ENCODE peak calls at places on chromosomes 3 and 15, in five cellular contexts. W is A673; B is lung; K is CD4-positive, CD25-positive, alpha-beta regulatory T cell; N is right atrium auricular region. M is an unnamed sample.

GRCh38 chr3:43346990-43347749 is 60.8 kb downstream of the SNRK start:
- DNase-seq in W (no peak), B (no peak), K (peak; percentile 84), N (no peak), M (peak; percentile 37)

GRCh38 chr3:44464509-44464908 is 13.0 kb downstream of the ZNF445 start:
- DNase-seq in W (no peak), B (no peak), K (no peak), N (no peak), M (no peak)

GRCh38 chr3:14441920-14442300 is 39.5 kb downstream of the SLC6A6 start:
- DNase-seq in W (no peak), B (no peak), K (no peak), N (no peak), M (no peak)

GRCh38 chr3:53823956-53824320 is 22.3 kb downstream of the CHDH start:
- DNase-seq in W (no peak), B (no peak), K (no peak), N (no peak), M (no peak)

GRCh38 chr3:145898487-145898886 is 262.5 kb downstream of the PLOD2 start:
- DNase-seq in W (no peak), B (no peak), K (no peak), N (no peak), M (no peak)

GRCh38 chr3:101026244-101026643 is 33.0 kb upstream of the ABI3BP start:
- DNase-seq in W (no peak), B (no peak), K (no peak), N (no peak), M (no peak)

GRCh38 chr3:142270407-142270806 is 45.0 kb upstream of the GK5 start:
- DNase-seq in W (no peak), B (no peak), K (peak; percentile 87), N (no peak), M (no peak)

GRCh38 chr3:128764863-128765262 is 38.9 kb downstream of the RAB7A start:
- DNase-seq in W (no peak), B (no peak), K (no peak), N (no peak), M (no peak)

GRCh38 chr3:143222505-143222904 is 102.9 kb downstream of the CHST2 start:
- DNase-seq in W (no peak), B (no peak), K (no peak), N (no peak), M (no peak)

GRCh38 chr15:97091093-97091492 is 760.6 kb downstream of the NR2F2 start:
- DNase-seq in W (no peak), B (no peak), K (no peak), N (no peak), M (no peak)

GRCh38 chr15:87287156-87287555 is 969.4 kb downstream of the NTRK3 start:
- DNase-seq in W (no peak), B (no peak), K (no peak), N (no peak), M (no peak)

GRCh38 chr3:72655151-72655551 is 193.1 kb downstream of the SHQ1 start:
- DNase-seq in W (no peak), B (no peak), K (no peak), N (no peak), M (no peak)

GRCh38 chr3:16482770-16483531 is 30.5 kb downstream of the RFTN1 start:
- DNase-seq in W (no peak), B (peak; percentile 66), K (peak; percentile 85), N (no peak), M (no peak)

GRCh38 chr3:149658444-149659172 is 783 bp upstream of the WWTR1 start:
- DNase-seq in W (peak; percentile 86), B (peak; percentile 76), K (peak; percentile 34), N (peak; percentile 88), M (peak; percentile 7)

GRCh38 chr3:193732391-193732790 is 139.4 kb downstream of the OPA1 start:
- DNase-seq in W (no peak), B (no peak), K (no peak), N (no peak), M (no peak)

GRCh38 chr15:45320581-45320980 is 57.8 kb downstream of the GATM start:
- DNase-seq in W (no peak), B (no peak), K (no peak), N (no peak), M (no peak)

GRCh38 chr15:101206173-101206572 is 45.7 kb downstream of the CHSY1 start:
- DNase-seq in W (no peak), B (no peak), K (peak; percentile 70), N (peak; percentile 70), M (peak; percentile 12)

DNA sequence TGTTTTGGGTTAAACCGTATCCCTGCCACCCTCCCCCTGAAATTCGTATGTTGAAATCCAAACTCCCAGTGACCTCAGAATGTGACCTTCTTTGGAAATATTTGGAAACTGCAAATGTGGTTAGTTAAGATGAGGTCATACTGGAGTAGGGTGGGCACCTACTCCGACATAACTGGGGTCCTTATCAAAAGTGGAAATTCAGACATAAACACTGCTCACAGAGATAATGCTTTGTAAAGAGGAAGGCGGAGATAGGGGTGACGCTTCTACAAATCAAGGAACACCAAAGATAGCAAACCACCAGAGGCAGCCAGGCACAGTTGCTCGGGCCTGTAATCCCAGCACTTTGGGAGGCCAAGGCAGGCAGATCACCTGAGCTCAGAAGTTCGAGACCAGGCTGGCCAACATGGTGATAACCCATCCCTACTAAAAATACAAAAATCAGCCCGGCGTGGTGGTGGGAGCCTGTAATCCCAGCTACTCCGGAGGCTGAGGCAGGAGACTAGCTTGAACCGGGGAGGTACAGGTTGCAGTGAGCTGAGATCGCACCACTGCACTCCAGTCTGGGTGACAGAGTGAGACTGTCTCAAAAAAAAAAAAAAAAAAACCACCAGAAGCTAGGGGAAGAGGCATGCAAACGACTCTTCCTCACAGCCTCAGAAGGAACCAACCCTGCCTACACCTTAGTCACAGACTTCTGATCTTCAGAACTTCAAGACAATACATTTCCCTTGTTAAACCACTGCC is 51.1 kb upstream of the CHD2 start:
- DNase-seq in W (no peak), B (no peak), K (peak; percentile 83), N (no peak), M (peak; percentile 29)
- H3K4me1 ChIP-seq in W (peaks cover 23% of the 10 kb centered on the region), B (peaks cover 2% of the 10 kb centered on the region), K (peaks cover 17% of the 10 kb centered on the region), N (no peaks in the 10 kb centered on the region), M (peaks cover 24% of the 10 kb centered on the region)

GRCh38 chr15:51802593-51802992 is 26.9 kb upstream of the TMOD3 start:
- DNase-seq in W (no peak), B (no peak), K (no peak), N (no peak), M (no peak)
- H3K4me1 ChIP-seq in W (no peaks in the 10 kb centered on the region), B (peaks cover 4% of the 10 kb centered on the region), K (no peaks in the 10 kb centered on the region), N (no peaks in the 10 kb centered on the region), M (no peaks in the 10 kb centered on the region)

GRCh38 chr15:81258455-81258854 is 61.8 kb downstream of the IL16 start:
- DNase-seq in W (no peak), B (no peak), K (no peak), N (no peak), M (no peak)
- H3K4me1 ChIP-seq in W (no peaks in the 10 kb centered on the region), B (peaks cover 6% of the 10 kb centered on the region), K (no peaks in the 10 kb centered on the region), N (no peaks in the 10 kb centered on the region), M (no peaks in the 10 kb centered on the region)

GRCh38 chr3:52197842-52198625 is at the start of gene ALAS1:
- DNase-seq in W (peak; percentile 85), B (peak; percentile 91), K (peak; percentile 91), N (peak; percentile 94), M (peak; percentile 91)

GRCh38 chr3:52202384-52203077 is 4.6 kb downstream of the ALAS1 start:
- DNase-seq in W (no peak), B (no peak), K (no peak), N (no peak), M (no peak)

GRCh38 chr3:52203701-52204100 is 5.7 kb downstream of the ALAS1 start:
- DNase-seq in W (no peak), B (no peak), K (no peak), N (no peak), M (no peak)

GRCh38 chr3:52198643-52199608 is 966 bp downstream of the ALAS1 start:
- DNase-seq in W (no peak), B (no peak), K (no peak), N (no peak), M (no peak)

DNA sequence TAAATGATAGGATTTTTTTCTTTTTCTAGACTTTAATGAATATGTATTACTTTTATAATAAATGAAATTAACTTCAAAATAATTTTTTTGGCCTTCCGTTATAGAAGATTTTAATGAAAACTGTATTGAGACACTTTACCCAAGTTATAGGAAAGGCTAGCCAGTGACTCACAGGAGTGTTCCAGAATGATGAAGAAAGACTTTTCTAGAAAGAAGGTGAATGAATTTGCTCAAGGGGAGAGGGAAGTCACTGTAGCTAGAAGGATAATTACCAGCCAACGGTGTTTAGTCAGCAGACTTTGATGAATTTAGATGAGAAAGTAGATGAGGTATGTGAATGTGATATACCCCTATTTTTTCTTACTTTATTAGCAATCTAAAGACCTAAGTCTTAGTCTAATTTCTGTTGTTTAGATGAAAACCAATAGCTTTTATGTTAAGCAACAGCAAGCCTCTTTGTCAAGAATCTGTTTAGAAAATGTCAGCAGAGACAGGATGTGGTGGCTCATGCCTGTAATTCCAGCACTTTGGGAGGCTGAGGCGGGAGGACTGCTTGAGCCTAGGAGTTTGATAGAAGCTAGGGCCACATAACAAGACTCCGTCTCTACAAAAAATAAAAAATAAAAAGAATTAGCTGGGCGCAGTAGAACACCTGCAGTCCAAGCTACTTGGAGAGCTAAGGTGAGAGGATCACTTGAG is 3.2 kb downstream of the ALAS1 start:
- DNase-seq in W (no peak), B (no peak), K (no peak), N (no peak), M (no peak)
- H3K4me1 ChIP-seq in W (no peaks in the 10 kb centered on the region), B (peaks cover 27% of the 10 kb centered on the region), K (peaks cover 28% of the 10 kb centered on the region), N (no peaks in the 10 kb centered on the region), M (peaks cover 24% of the 10 kb centered on the region)

GRCh38 chr15:22960126-22960525 is 20.0 kb downstream of the CYFIP1 start:
- DNase-seq in W (no peak), B (no peak), K (no peak), N (no peak), M (no peak)
- H3K4me1 ChIP-seq in W (no peaks in the 10 kb centered on the region), B (peaks cover 47% of the 10 kb centered on the region), K (no peaks in the 10 kb centered on the region), N (no peaks in the 10 kb centered on the region), M (no peaks in the 10 kb centered on the region)

GRCh38 chr15:75070674-75071073 is 47.3 kb downstream of the PPCDC start:
- DNase-seq in W (no peak), B (no peak), K (no peak), N (no peak), M (no peak)
- H3K4me1 ChIP-seq in W (no peaks in the 10 kb centered on the region), B (peaks cover 8% of the 10 kb centered on the region), K (peaks cover 29% of the 10 kb centered on the region), N (no peaks in the 10 kb centered on the region), M (peaks cover 8% of the 10 kb centered on the region)